ENCODE peak calls at places on chromosomes 16 and 17, in five cellular contexts. P is mesenchymal stem cell, X is neuronal stem cell, T is IMR-90, J is trophoblast cell. R is an unnamed sample.

GRCh38 chr17:80361495-80362220 is 53.3 kb upstream of the ENDOV start:
- DNase-seq in X (peak; percentile 17), J (no peak), P (peak; percentile 11), T (no peak), R (peak; percentile 77)

GRCh38 chr16:16019488-16019887 is 70.1 kb downstream of the ABCC1 start:
- DNase-seq in X (no peak), T (peak; percentile 54), P (peak; percentile 62), J (no peak), R (no peak)

GRCh38 chr17:7732981-7733557 is 15.5 kb downstream of the DNAH2 start:
- DNase-seq in T (no peak), X (no peak), P (no peak), J (no peak), R (no peak)

GRCh38 chr17:13182450-13182849 is 164.6 kb upstream of the ELAC2 start:
- DNase-seq in P (no peak), T (no peak), J (no peak), X (no peak), R (no peak)

GRCh38 chr16:30910427-30911029 is 12.8 kb upstream of the FBXL19 start:
- DNase-seq in P (no peak), X (no peak), J (no peak), T (no peak), R (no peak)

GRCh38 chr17:752620-753219 is 656 bp upstream of the GEMIN4 start:
- DNase-seq in P (peak; percentile 22), T (peak; percentile 49), X (no peak), J (no peak), R (peak; percentile 80)

GRCh38 chr17:78655251-78655940 is 78.2 kb upstream of the DNAH17 start:
- DNase-seq in P (no peak), J (no peak), X (no peak), T (no peak), R (no peak)

GRCh38 chr17:29352146-29352545 is 38.0 kb upstream of the TAOK1 start:
- DNase-seq in J (peak; percentile 49), P (no peak), X (no peak), T (no peak), R (no peak)

GRCh38 chr16:28554634-28555423 is 1.1 kb downstream of the SGF29 start:
- DNase-seq in X (no peak), P (no peak), T (no peak), J (no peak), R (no peak)

GRCh38 chr16:67833035-67833417 is 9.1 kb upstream of the THAP11 start:
- DNase-seq in T (peak; percentile 80), J (no peak), P (peak; percentile 76), X (no peak), R (no peak)

GRCh38 chr17:33267279-33267790 is 25.8 kb downstream of the ASIC2 start:
- DNase-seq in P (peak; percentile 64), T (peak; percentile 94), J (peak; percentile 32), X (no peak), R (no peak)

GRCh38 chr16:66894948-66895696 is 14.8 kb downstream of the PDP2 start:
- DNase-seq in T (peak; percentile 76), X (peak; percentile 48), P (peak; percentile 83), J (peak; percentile 42), R (peak; percentile 69)

GRCh38 chr17:29911641-29912177 is 18.3 kb downstream of the SSH2 start:
- DNase-seq in X (no peak), J (no peak), P (peak; percentile 39), T (peak; percentile 61), R (no peak)

GRCh38 chr16:67169642-67170167 is 633 bp upstream of the NOL3 start:
- DNase-seq in X (no peak), P (peak; percentile 49), J (no peak), T (no peak), R (peak; percentile 89)

GRCh38 chr16:1435921-1436697 is 5.2 kb downstream of the PERCC1 start:
- DNase-seq in X (no peak), P (no peak), T (no peak), J (no peak), R (peak; percentile 60)

GRCh38 chr17:50477976-50478375 is 684 bp upstream of the RSAD1 start:
- DNase-seq in J (no peak), X (no peak), T (no peak), P (peak; percentile 17), R (no peak)

GRCh38 chr17:75480281-75480680 is 23.8 kb downstream of the TMEM94 start:
- DNase-seq in T (no peak), X (no peak), P (no peak), J (no peak), R (no peak)

GRCh38 chr16:7745321-7745720 is 412.7 kb downstream of the RBFOX1 start:
- DNase-seq in P (no peak), X (no peak), J (no peak), T (no peak), R (no peak)

GRCh38 chr17:58284613-58285421 is 4.1 kb upstream of the MPO start:
- DNase-seq in X (no peak), J (no peak), T (no peak), P (no peak), R (peak; percentile 83)

GRCh38 chr17:7573324-7574080 is 5.9 kb upstream of the CD68 start:
- DNase-seq in J (peak; percentile 82), T (peak; percentile 90), P (peak; percentile 90), X (peak; percentile 84), R (peak; percentile 90)

GRCh38 chr17:35540589-35541404 is 3.3 kb upstream of the SLFN12L start:
- DNase-seq in P (peak; percentile 53), X (no peak), T (peak; percentile 51), J (peak; percentile 2), R (no peak)

GRCh38 chr16:50305441-50306061 is 39.2 kb downstream of the ADCY7 start:
- DNase-seq in T (no peak), X (no peak), P (no peak), J (no peak), R (no peak)

GRCh38 chr17:73554498-73554897 is 89.7 kb downstream of the SDK2 start:
- DNase-seq in T (no peak), J (no peak), P (no peak), X (no peak), R (no peak)

GRCh38 chr16:85306071-85306792 is 194.0 kb upstream of the CIBAR2 start:
- DNase-seq in X (no peak), P (peak; percentile 97), J (peak; percentile 97), T (peak; percentile 87), R (peak; percentile 60)

GRCh38 chr17:9115446-9116265 is 94.3 kb downstream of the NTN1 start:
- DNase-seq in X (peak; percentile 44), T (peak; percentile 6), J (no peak), P (peak; percentile 51), R (peak; percentile 92)

GRCh38 chr17:19551148-19551547 is 17.5 kb downstream of the SLC47A1 start:
- DNase-seq in T (no peak), J (no peak), P (no peak), X (no peak), R (no peak)

GRCh38 chr17:14845562-14846335 is 419.4 kb downstream of the PMP22 start:
- DNase-seq in P (no peak), T (peak; percentile 18), J (peak; percentile 57), X (no peak), R (no peak)

GRCh38 chr16:1964046-1964505 is 550 bp downstream of the RPS2 start:
- DNase-seq in P (peak; percentile 57), J (no peak), T (no peak), X (no peak), R (no peak)

GRCh38 chr17:1379930-1380313 is 20.1 kb downstream of the YWHAE start:
- DNase-seq in P (peak; percentile 38), J (no peak), T (no peak), X (no peak), R (no peak)

GRCh38 chr16:47753620-47754019 is 292.5 kb downstream of the PHKB start:
- DNase-seq in J (no peak), T (no peak), X (no peak), P (no peak), R (no peak)

GRCh38 chr16:49832177-49832576 is 23.7 kb downstream of the ZNF423 start:
- DNase-seq in P (no peak), J (no peak), X (no peak), T (no peak), R (no peak)

GRCh38 chr17:82022310-82022980 is at the start of gene CENPX:
- DNase-seq in J (no peak), P (no peak), T (no peak), X (peak; percentile 43), R (no peak)

GRCh38 chr17:82021728-82022309 is 859 bp downstream of the CENPX start:
- DNase-seq in X (no peak), P (peak; percentile 17), T (no peak), J (no peak), R (no peak)

GRCh38 chr17:82024859-82025258 is 1.8 kb downstream of the LRRC45 start:
- DNase-seq in T (no peak), P (no peak), X (no peak), J (no peak), R (no peak)

GRCh38 chr17:82023447-82024241 is 539 bp downstream of the LRRC45 start:
- DNase-seq in P (peak; percentile 43), X (no peak), J (no peak), T (peak; percentile 8), R (no peak)

DNA sequence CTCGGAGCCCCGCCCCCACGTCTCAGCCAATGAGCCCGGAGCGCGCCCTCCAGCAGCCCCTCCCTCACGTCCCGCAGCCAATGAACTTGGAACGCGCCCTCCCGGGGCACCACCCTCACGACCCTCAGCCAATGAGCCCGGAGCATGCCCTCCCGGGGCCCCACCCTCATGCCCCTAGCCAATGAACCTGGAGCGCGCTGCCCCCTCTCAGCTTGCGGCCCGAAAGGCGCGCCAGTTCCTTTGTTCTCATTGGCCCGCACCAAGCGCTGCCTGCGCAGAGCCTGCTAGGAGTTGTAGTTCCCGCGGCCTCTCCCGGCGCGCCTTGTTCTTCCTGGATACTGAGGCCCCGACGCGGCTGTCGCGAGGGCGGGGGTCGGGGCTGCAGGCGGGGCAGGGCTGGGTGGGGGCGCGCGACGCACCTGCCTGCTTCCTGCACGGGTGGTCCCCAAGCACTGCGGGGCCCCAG is at the start of gene LRRC45:
- DNase-seq in T (peak; percentile 99), P (peak; percentile 100), X (peak; percentile 99), J (peak; percentile 99), R (peak; percentile 100)
- H3K4ac ChIP-seq in T (peak within 1 kb of the TSS; percentile 64), P (peak within 1 kb of the TSS; percentile 63), X (peak within 1 kb of the TSS; percentile 66), J (peak within 1 kb of the TSS; percentile 66), R (no peak within 1 kb of the TSS)

GRCh38 chr17:55433629-55434422 is 12.2 kb upstream of the MMD start:
- DNase-seq in J (peak; percentile 76), X (no peak), T (peak; percentile 96), P (peak; percentile 98), R (no peak)
- H2AFZ ChIP-seq in J (no peak overlapping the region), X (no peak overlapping the region), T (no peak overlapping the region), P (no peak overlapping the region), R (no peak overlapping the region)

DNA sequence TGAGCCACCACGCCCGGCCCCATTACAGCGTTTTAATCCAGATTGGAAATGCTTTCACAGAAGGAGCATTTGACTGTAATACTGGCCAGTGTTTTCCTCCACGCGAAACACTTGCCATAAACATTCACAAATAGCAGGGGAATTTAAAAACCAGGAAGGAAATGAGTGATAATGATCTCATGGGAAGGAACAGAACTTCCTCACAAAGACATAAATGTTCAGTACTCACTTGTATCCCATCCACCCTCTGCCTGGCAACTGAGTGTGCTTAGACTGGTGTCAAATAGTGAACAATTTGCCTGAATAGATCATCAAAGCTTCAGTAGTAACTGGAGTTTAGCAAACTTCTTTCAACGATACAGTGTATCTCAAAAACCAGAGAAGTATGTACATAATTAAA is 54.1 kb downstream of the PSMD12 start:
- DNase-seq in X (no peak), P (no peak), J (no peak), T (no peak), R (no peak)
- H3K27ac ChIP-seq in X (no peak overlapping the region), P (no peak overlapping the region), J (no peak overlapping the region), T (no peak overlapping the region), R (no peak overlapping the region)

GRCh38 chr16:77853125-77853524 is 64.8 kb downstream of the VAT1L start:
- DNase-seq in T (no peak), P (no peak), J (no peak), X (no peak), R (no peak)
- H3K4ac ChIP-seq in T (no peak overlapping the region), P (no peak overlapping the region), J (no peak overlapping the region), X (no peak overlapping the region), R (no peak overlapping the region)